ENCODE peak calls at places on chromosomes 11 and 22, in four cellular contexts. X, W, T and Y are unnamed samples.

GRCh38 chr11:82865841-82866240 is 34.4 kb downstream of the PRCP start:
- DNase-seq in T (no peak), X (no peak), W (no peak), Y (no peak)

GRCh38 chr11:12853652-12854296 is 155.3 kb upstream of the RASSF10 start:
- DNase-seq in T (no peak), X (no peak), W (peak; percentile 68), Y (no peak)

GRCh38 chr11:79276900-79277299 is 163.9 kb downstream of the TENM4 start:
- DNase-seq in W (no peak), X (no peak), T (no peak), Y (no peak)

GRCh38 chr11:106695506-106695905 is 322.8 kb downstream of the GUCY1A2 start:
- DNase-seq in X (no peak), W (no peak), T (no peak), Y (no peak)

GRCh38 chr11:124518900-124519541 is 24.4 kb downstream of the OR8B12 start:
- DNase-seq in T (no peak), W (peak; percentile 28), X (no peak), Y (no peak)

GRCh38 chr11:12397953-12398352 is 20.6 kb downstream of the PARVA start:
- DNase-seq in X (peak; percentile 50), W (peak; percentile 98), T (no peak), Y (peak; percentile 73)

GRCh38 chr11:117573326-117573725 is 223.7 kb downstream of the DSCAML1 start:
- DNase-seq in X (no peak), T (no peak), W (no peak), Y (no peak)

GRCh38 chr11:19394525-19395016 is 153.8 kb upstream of the E2F8 start:
- DNase-seq in W (peak; percentile 33), X (no peak), T (no peak), Y (no peak)

GRCh38 chr11:117881217-117881616 is 4.8 kb upstream of the FXYD6 start:
- DNase-seq in W (no peak), T (no peak), X (no peak), Y (no peak)

GRCh38 chr11:14094481-14095037 is 132.0 kb downstream of the SPON1 start:
- DNase-seq in X (no peak), T (no peak), W (no peak), Y (no peak)

GRCh38 chr11:10051868-10052586 is 242.0 kb downstream of the SBF2 start:
- DNase-seq in T (no peak), W (peak; percentile 16), X (no peak), Y (no peak)

GRCh38 chr11:72433455-72434061 is 773 bp downstream of the CLPB start:
- DNase-seq in W (no peak), T (no peak), X (peak; percentile 22), Y (no peak)

GRCh38 chr11:1127664-1128162 is 30.0 kb upstream of the MUC5AC start:
- DNase-seq in T (no peak), W (no peak), X (no peak), Y (no peak)

GRCh38 chr11:45643585-45643984 is 21.8 kb downstream of the CHST1 start:
- DNase-seq in T (no peak), X (no peak), W (no peak), Y (peak; percentile 38)

GRCh38 chr11:110762596-110762995 is 50.4 kb upstream of the ARHGAP20 start:
- DNase-seq in T (no peak), X (no peak), W (no peak), Y (no peak)

GRCh38 chr11:114081641-114082414 is 22.3 kb downstream of the ZBTB16 start:
- DNase-seq in X (no peak), W (no peak), T (no peak), Y (no peak)

GRCh38 chr11:73152861-73153483 is 10.9 kb upstream of the FCHSD2 start:
- DNase-seq in W (no peak), X (no peak), T (no peak), Y (no peak)

GRCh38 chr11:45913942-45914635 is 3.6 kb downstream of the PEX16 start:
- DNase-seq in T (no peak), W (no peak), X (no peak), Y (no peak)

GRCh38 chr22:24583221-24583971 is 9.5 kb downstream of the LRRC75B start:
- DNase-seq in T (no peak), W (no peak), X (peak; percentile 40), Y (peak; percentile 65)

GRCh38 chr11:77126861-77127673 is 979 bp upstream of the MYO7A start:
- DNase-seq in T (peak; percentile 79), X (peak; percentile 67), W (peak; percentile 66), Y (peak; percentile 42)

GRCh38 chr11:69912911-69913451 is 93.8 kb upstream of the FGF3 start:
- DNase-seq in T (no peak), W (no peak), X (no peak), Y (no peak)

GRCh38 chr11:1748467-1749019 is 1.9 kb downstream of the IFITM10 start:
- DNase-seq in T (no peak), X (no peak), W (no peak), Y (peak; percentile 14)

GRCh38 chr11:46601129-46601528 is 7.3 kb upstream of the AMBRA1 start:
- DNase-seq in W (no peak), T (no peak), X (no peak), Y (no peak)

GRCh38 chr11:128735935-128736610 is 42.2 kb downstream of the FLI1 start:
- DNase-seq in W (peak; percentile 83), X (no peak), T (no peak), Y (no peak)

GRCh38 chr11:125625225-125625593 is 246 bp downstream of the CHEK1 start:
- DNase-seq in T (no peak), X (no peak), W (no peak), Y (no peak)

GRCh38 chr11:33376331-33377099 is 119.3 kb downstream of the HIPK3 start:
- DNase-seq in T (no peak), W (peak; percentile 16), X (peak; percentile 19), Y (no peak)

GRCh38 chr11:33377100-33377851 is 120.1 kb downstream of the HIPK3 start:
- DNase-seq in T (no peak), X (no peak), W (no peak), Y (no peak)

GRCh38 chr11:33375688-33376311 is 118.6 kb downstream of the HIPK3 start:
- DNase-seq in X (no peak), T (no peak), W (peak; percentile 43), Y (no peak)

GRCh38 chr11:33373636-33374035 is 116.5 kb downstream of the HIPK3 start:
- DNase-seq in X (no peak), W (no peak), T (no peak), Y (no peak)

GRCh38 chr11:33375236-33375635 is 118.1 kb downstream of the HIPK3 start:
- DNase-seq in T (no peak), X (no peak), W (no peak), Y (no peak)
- H3K27ac ChIP-seq in T (no peak overlapping the region), X (no peak overlapping the region), W (no peak overlapping the region), Y (no peak overlapping the region)

GRCh38 chr11:8372641-8373381 is 109.1 kb upstream of the LMO1 start:
- DNase-seq in X (no peak), W (no peak), T (no peak), Y (no peak)
- H3K4me3 ChIP-seq in X (no peak overlapping the region), W (no peak overlapping the region), T (no peak overlapping the region), Y (no peak overlapping the region)

GRCh38 chr11:30023037-30023436 is 6.2 kb upstream of the KCNA4 start:
- DNase-seq in T (no peak), X (no peak), W (no peak), Y (no peak)
- H3K27me3 ChIP-seq in T (no peaks in the 10 kb centered on the region), X (peaks cover 6% of the 10 kb centered on the region), W (peaks cover 38% of the 10 kb centered on the region), Y (no peaks in the 10 kb centered on the region)

GRCh38 chr22:37500745-37501144 is 14.6 kb upstream of the MFNG start:
- DNase-seq in T (no peak), W (no peak), X (no peak), Y (no peak)
- H3K27ac ChIP-seq in T (no peak overlapping the region), W (no peak overlapping the region), X (peak overlapping the region; percentile 67), Y (no peak overlapping the region)